ENCODE peak calls at places on chromosomes 4 and X, in four cellular contexts. R is colonic mucosa; T is CD4-positive, alpha-beta memory T cell; G is fibroblast of lung. Y is an unnamed sample.

GRCh38 chr4:32775049-32775448 is 2054.9 kb downstream of the PCDH7 start:
- DNase-seq in G (peak; percentile 0), R (no peak), T (no peak), Y (no peak)

GRCh38 chrX:139831689-139832456 is 101.0 kb downstream of the ATP11C start:
- DNase-seq in T (no peak), R (peak; percentile 38), G (peak; percentile 59), Y (no peak)

GRCh38 chr4:155967098-155967497 is 13.4 kb upstream of the CTSO start:
- DNase-seq in T (no peak), G (peak; percentile 64), R (no peak), Y (no peak)

GRCh38 chr4:150849016-150849415 is 166.1 kb downstream of the LRBA start:
- DNase-seq in T (no peak), R (no peak), G (peak; percentile 30), Y (no peak)

GRCh38 chr4:24795666-24796381 is 451 bp downstream of the SOD3 start:
- DNase-seq in R (no peak), T (no peak), G (no peak), Y (no peak)

GRCh38 chr4:169283114-169283509 is 12.4 kb upstream of the SH3RF1 start:
- DNase-seq in R (no peak), G (peak; percentile 98), T (no peak), Y (no peak)

GRCh38 chrX:153662266-153662665 is 11.3 kb downstream of the PNCK start:
- DNase-seq in T (peak; percentile 55), R (peak; percentile 61), G (no peak), Y (peak; percentile 36)

GRCh38 chrX:23919706-23920320 is 12.0 kb downstream of the CXorf58 start:
- DNase-seq in R (no peak), T (no peak), G (peak; percentile 19), Y (no peak)

GRCh38 chr4:106914223-106914622 is 121.9 kb downstream of the DKK2 start:
- DNase-seq in T (no peak), R (no peak), G (no peak), Y (no peak)

GRCh38 chr4:77342170-77342810 is 185.3 kb downstream of the CCNG2 start:
- DNase-seq in R (no peak), G (peak; percentile 2), T (no peak), Y (no peak)

GRCh38 chrX:47146121-47146935 is 1.3 kb downstream of the RBM10 start:
- DNase-seq in G (no peak), R (peak; percentile 52), T (no peak), Y (no peak)

GRCh38 chr4:142917678-142918077 is 71.6 kb upstream of the INPP4B start:
- DNase-seq in G (no peak), T (no peak), R (no peak), Y (no peak)

GRCh38 chr4:88008624-88009235 is 1.3 kb downstream of the PKD2 start:
- DNase-seq in T (no peak), G (peak; percentile 75), R (no peak), Y (no peak)

GRCh38 chr4:2255501-2256155 is 6.3 kb downstream of the MXD4 start:
- DNase-seq in T (no peak), R (peak; percentile 17), G (peak; percentile 49), Y (peak; percentile 4)

GRCh38 chr4:96228463-96228862 is 388.6 kb downstream of the PDHA2 start:
- DNase-seq in R (no peak), G (no peak), T (no peak), Y (no peak)

GRCh38 chr4:151952711-151953254 is 192.0 kb upstream of the GATB start:
- DNase-seq in G (no peak), T (no peak), R (no peak), Y (no peak)

GRCh38 chrX:39599339-39599738 is 498.4 kb downstream of the BCOR start:
- DNase-seq in R (no peak), G (no peak), T (no peak), Y (no peak)

DNA sequence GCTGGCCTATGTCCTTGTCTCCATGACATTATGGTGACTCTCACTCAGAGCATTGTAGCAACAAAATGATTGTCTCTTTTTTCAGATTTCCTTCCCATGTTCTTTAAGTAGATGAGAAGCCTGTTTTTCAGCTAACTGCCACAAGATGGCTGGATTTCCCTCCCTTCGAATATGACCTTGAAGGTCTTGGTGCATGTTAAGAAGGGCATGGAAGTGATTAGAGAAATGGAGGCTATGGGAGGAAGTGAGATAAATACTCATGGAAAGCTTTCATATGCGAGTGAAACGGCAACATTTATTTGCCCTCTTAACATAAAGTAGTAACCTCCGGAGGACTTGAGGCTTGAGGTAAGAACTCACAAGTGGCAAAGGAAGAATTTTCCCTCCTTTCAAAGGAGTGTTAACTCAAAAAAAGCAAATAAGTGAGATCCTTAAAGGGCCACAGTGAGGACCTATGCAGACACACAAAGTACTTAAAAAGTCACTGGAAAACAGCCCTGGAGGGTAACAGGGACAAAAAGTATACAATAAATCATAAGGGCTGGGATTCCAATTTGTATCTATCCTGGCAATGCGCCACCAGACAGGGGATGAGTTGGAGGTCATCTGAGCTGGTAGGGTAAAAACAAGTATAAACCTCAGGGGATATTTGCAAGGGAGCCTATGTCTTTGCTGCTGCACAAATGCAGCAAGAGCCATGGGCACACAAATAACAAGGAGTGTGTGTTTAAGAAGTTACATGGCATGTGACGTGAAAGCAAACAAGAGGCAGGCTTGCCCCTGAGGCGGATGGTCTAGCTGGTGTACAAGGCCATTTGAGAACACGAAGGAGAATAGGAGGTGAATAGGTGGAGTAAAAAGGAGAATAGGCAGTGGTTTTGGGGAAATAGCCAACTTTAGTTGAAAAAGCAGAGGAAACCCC is 96.2 kb downstream of the CPE start:
- DNase-seq in G (no peak), T (no peak), R (no peak), Y (no peak)
- H3K9me3 ChIP-seq in G (no peaks in the 10 kb centered on the region), T (no peaks in the 10 kb centered on the region), R (no peaks in the 10 kb centered on the region), Y (peaks cover 4% of the 10 kb centered on the region)

DNA sequence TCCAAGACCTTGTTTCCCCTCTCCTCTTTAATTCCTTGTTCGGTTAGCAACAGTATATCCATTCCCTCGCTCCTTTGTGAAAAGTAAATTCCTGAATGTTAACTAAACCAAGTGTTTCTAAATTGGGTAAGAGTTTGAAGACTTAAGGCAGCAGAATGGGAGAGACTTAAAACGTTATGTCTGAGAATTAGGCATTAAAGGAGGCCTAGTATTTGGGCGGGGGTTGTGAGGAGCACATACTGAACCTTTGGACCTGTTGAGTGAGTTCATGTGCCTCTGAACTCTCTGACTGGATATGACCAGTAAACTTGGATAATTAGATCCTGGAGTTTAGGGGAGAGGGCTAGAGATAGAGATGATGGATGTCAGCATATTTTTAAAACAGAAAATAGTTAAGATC is 1.2 kb downstream of the MSMO1 start:
- DNase-seq in R (peak; percentile 38), T (no peak), G (no peak), Y (no peak)
- H3K9me3 ChIP-seq in R (no peaks in the 10 kb centered on the region), T (no peaks in the 10 kb centered on the region), G (no peaks in the 10 kb centered on the region), Y (no peaks in the 10 kb centered on the region)

DNA sequence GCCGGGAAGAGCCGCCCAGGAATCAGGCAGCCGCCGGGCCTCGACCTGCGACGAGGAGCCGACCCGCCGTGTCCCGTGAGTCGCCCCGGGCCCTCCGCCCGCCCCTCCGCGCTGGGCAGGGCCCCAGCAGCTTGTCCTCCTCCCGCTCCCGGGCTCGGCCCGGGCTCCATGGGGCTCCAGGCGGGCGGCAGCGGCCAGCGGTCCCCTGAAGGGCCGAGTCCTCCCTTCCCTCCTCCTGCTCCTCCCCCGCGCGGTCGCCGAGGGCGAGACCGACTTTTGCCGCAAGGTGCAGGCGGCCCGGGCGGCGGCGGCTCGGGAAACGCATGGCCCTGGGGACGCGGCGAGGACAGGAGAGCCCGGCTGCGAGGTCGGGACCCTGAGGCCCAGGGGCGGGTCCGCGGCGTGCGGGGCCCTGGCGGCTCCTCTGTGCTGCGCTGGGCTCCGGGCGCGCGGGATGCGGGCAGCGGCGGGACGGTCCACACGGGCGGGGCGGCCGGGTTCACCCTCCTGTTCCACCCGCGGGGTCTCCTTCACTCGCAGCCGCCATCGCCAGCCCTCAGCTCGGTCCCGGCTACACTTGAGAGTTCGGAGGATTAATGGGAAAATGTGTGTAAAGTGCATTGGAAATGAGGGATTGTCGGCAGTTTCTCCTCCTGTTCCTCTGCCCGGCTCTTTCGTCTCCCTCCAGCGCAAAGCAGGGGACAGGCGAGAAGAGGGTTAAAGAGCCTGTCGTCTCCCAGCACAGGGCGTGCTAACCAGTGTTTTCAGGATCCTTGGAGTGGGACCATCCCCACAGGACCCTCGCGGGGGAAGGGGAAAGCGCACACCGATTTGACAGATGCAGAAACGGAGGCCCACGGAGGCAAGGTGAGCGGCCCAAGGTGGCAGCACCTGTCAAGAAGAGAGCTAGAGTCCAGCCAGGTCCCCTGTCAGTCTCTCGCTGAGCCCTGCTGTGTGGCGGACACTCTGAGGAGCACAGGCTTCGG is 16.6 kb upstream of the ZNF718 start:
- DNase-seq in R (no peak), G (no peak), T (no peak), Y (no peak)
- H3K9me3 ChIP-seq in R (no peaks in the 10 kb centered on the region), G (peaks cover 2% of the 10 kb centered on the region), T (peaks cover 5% of the 10 kb centered on the region), Y (peaks cover 5% of the 10 kb centered on the region)

DNA sequence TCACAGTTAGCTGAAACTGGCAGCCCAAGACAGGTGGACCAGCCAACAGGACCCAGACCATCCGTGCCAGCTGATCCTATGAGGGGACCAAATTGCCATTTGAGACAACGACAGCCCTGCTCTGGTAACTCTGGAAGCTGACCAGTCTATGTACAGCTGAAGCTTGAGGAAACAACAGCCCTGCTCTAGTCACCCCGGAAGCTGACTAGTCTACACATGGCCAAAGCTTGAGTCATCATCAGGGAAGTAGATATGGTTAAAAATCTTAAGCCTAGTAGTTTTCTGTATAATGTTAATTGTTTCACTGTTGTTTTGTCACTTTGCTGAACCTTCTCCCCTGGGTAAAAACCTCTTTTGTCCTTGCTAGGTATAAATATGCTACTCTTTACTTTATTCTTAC is 905.4 kb upstream of the NDST4 start:
- DNase-seq in T (no peak), G (no peak), R (no peak), Y (no peak)
- H3K9me3 ChIP-seq in T (peaks cover 3% of the 10 kb centered on the region), G (no peaks in the 10 kb centered on the region), R (peaks cover 4% of the 10 kb centered on the region), Y (peaks cover 4% of the 10 kb centered on the region)

DNA sequence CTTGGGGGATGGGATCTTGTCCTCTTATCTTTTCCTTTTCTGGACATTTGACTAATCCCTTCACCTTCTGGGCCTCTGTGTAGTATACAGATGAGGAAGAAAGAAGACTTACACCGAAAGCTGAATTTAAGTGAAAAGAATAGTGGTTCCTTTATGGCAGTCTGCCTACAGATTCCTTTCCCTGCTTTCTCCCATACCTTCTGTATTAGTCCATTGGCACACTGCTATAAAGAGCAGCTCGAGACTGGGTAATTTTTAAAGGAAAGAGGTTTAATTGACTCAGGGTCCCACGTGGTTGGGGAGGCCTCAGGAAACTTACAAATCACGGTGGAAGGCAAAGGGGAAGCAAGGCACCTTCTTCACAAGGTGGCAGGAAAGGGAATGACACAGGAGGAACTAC is 34.1 kb upstream of the CD38 start:
- DNase-seq in G (peak; percentile 78), T (no peak), R (no peak), Y (no peak)
- H3K9me3 ChIP-seq in G (no peaks in the 10 kb centered on the region), T (no peaks in the 10 kb centered on the region), R (no peaks in the 10 kb centered on the region), Y (no peaks in the 10 kb centered on the region)

GRCh38 chrX:145919400-145919799 is 101.8 kb downstream of the SLITRK2 start:
- DNase-seq in R (no peak), T (no peak), G (no peak), Y (no peak)
- H3K9me3 ChIP-seq in R (no peaks in the 10 kb centered on the region), T (no peaks in the 10 kb centered on the region), G (no peaks in the 10 kb centered on the region), Y (no peaks in the 10 kb centered on the region)

GRCh38 chr4:153683763-153684181 is 308 bp upstream of the TLR2 start:
- DNase-seq in G (no peak), R (no peak), T (peak; percentile 1), Y (no peak)
- H3K9me3 ChIP-seq in G (no peaks in the 10 kb centered on the region), R (no peaks in the 10 kb centered on the region), T (no peaks in the 10 kb centered on the region), Y (no peaks in the 10 kb centered on the region)

GRCh38 chr4:17985832-17986231 is 35.7 kb downstream of the LCORL start:
- DNase-seq in R (no peak), T (no peak), G (no peak), Y (no peak)

GRCh38 chr4:17981063-17981462 is 40.5 kb downstream of the LCORL start:
- DNase-seq in G (no peak), R (no peak), T (no peak), Y (no peak)
- H3K9me3 ChIP-seq in G (no peaks in the 10 kb centered on the region), R (no peaks in the 10 kb centered on the region), T (no peaks in the 10 kb centered on the region), Y (peaks cover 4% of the 10 kb centered on the region)

Y was measured in T-helper 17 cell.